ENCODE peak calls at places on chromosome 15, in nine cellular contexts. One of them, this sample, is unnamed. For H3K4me1, the result is how much of the 10 kb centered on the place peaks cover.

GRCh38 chr15:72199721-72200212 is 2.2 kb upstream of the GRAMD2A start:
- DNase-seq in cardiac muscle cell: peak
- DNase-seq in transverse colon: peak
- DNase-seq in CD8-positive, alpha-beta T cell: peak
- DNase-seq in astrocyte: peak
- DNase-seq in GM23338: peak
- DNase-seq in fibroblast of lung: peak
- DNase-seq in hepatocyte: peak
- DNase-seq in left lung: no peak
- DNase-seq in this sample: peak

GRCh38 chr15:45589296-45589695 is 2.1 kb downstream of the BLOC1S6 start:
- DNase-seq in cardiac muscle cell: no peak
- DNase-seq in transverse colon: no peak
- DNase-seq in CD8-positive, alpha-beta T cell: no peak
- DNase-seq in astrocyte: no peak
- DNase-seq in GM23338: no peak
- DNase-seq in fibroblast of lung: no peak
- DNase-seq in hepatocyte: no peak
- DNase-seq in left lung: no peak
- DNase-seq in this sample: no peak

GRCh38 chr15:82951472-82952155 is 906 bp downstream of the HOMER2 start:
- DNase-seq in cardiac muscle cell: no peak
- DNase-seq in transverse colon: no peak
- DNase-seq in CD8-positive, alpha-beta T cell: no peak
- DNase-seq in astrocyte: peak
- DNase-seq in GM23338: peak
- DNase-seq in fibroblast of lung: no peak
- DNase-seq in hepatocyte: no peak
- DNase-seq in left lung: no peak
- DNase-seq in this sample: no peak

GRCh38 chr15:80636675-80637074 is 58.4 kb upstream of the ABHD17C start:
- DNase-seq in cardiac muscle cell: no peak
- DNase-seq in transverse colon: peak
- DNase-seq in CD8-positive, alpha-beta T cell: no peak
- DNase-seq in astrocyte: no peak
- DNase-seq in GM23338: peak
- DNase-seq in fibroblast of lung: no peak
- DNase-seq in hepatocyte: no peak
- DNase-seq in left lung: no peak
- DNase-seq in this sample: no peak

GRCh38 chr15:44011238-44011873 is 183.7 kb downstream of the FRMD5 start:
- DNase-seq in cardiac muscle cell: no peak
- DNase-seq in transverse colon: no peak
- DNase-seq in CD8-positive, alpha-beta T cell: no peak
- DNase-seq in astrocyte: no peak
- DNase-seq in GM23338: no peak
- DNase-seq in fibroblast of lung: no peak
- DNase-seq in hepatocyte: no peak
- DNase-seq in left lung: no peak
- DNase-seq in this sample: no peak

GRCh38 chr15:98955331-98955730 is 52.3 kb downstream of the PGPEP1L start:
- DNase-seq in cardiac muscle cell: no peak
- DNase-seq in transverse colon: no peak
- DNase-seq in CD8-positive, alpha-beta T cell: no peak
- DNase-seq in astrocyte: no peak
- DNase-seq in GM23338: no peak
- DNase-seq in fibroblast of lung: peak
- DNase-seq in hepatocyte: no peak
- DNase-seq in left lung: no peak
- DNase-seq in this sample: no peak

GRCh38 chr15:45921376-45921775 is 286.5 kb downstream of the SQOR start:
- DNase-seq in cardiac muscle cell: no peak
- DNase-seq in transverse colon: peak
- DNase-seq in CD8-positive, alpha-beta T cell: no peak
- DNase-seq in astrocyte: no peak
- DNase-seq in GM23338: peak
- DNase-seq in fibroblast of lung: no peak
- DNase-seq in hepatocyte: peak
- DNase-seq in left lung: no peak
- DNase-seq in this sample: no peak

GRCh38 chr15:96064351-96064756 is 266.1 kb upstream of the NR2F2 start:
- DNase-seq in cardiac muscle cell: no peak
- DNase-seq in transverse colon: no peak
- DNase-seq in CD8-positive, alpha-beta T cell: no peak
- DNase-seq in astrocyte: no peak
- DNase-seq in GM23338: peak
- DNase-seq in fibroblast of lung: peak
- DNase-seq in hepatocyte: peak
- DNase-seq in left lung: no peak
- DNase-seq in this sample: no peak

GRCh38 chr15:73650387-73651126 is 17.4 kb upstream of the NPTN start:
- DNase-seq in cardiac muscle cell: no peak
- DNase-seq in transverse colon: no peak
- DNase-seq in CD8-positive, alpha-beta T cell: no peak
- DNase-seq in astrocyte: no peak
- DNase-seq in GM23338: no peak
- DNase-seq in fibroblast of lung: peak
- DNase-seq in hepatocyte: peak
- DNase-seq in left lung: no peak
- DNase-seq in this sample: no peak

GRCh38 chr15:33612721-33613304 is 302.0 kb downstream of the RYR3 start:
- DNase-seq in cardiac muscle cell: no peak
- DNase-seq in transverse colon: no peak
- DNase-seq in CD8-positive, alpha-beta T cell: no peak
- DNase-seq in astrocyte: peak
- DNase-seq in GM23338: peak
- DNase-seq in fibroblast of lung: no peak
- DNase-seq in hepatocyte: no peak
- DNase-seq in left lung: no peak
- DNase-seq in this sample: no peak

GRCh38 chr15:61393949-61394348 is 164.8 kb upstream of the RORA start:
- DNase-seq in cardiac muscle cell: no peak
- DNase-seq in transverse colon: no peak
- DNase-seq in CD8-positive, alpha-beta T cell: no peak
- DNase-seq in astrocyte: no peak
- DNase-seq in GM23338: no peak
- DNase-seq in fibroblast of lung: peak
- DNase-seq in hepatocyte: no peak
- DNase-seq in left lung: no peak
- DNase-seq in this sample: no peak

GRCh38 chr15:44775923-44776322 is 39.6 kb downstream of the TRIM69 start:
- DNase-seq in cardiac muscle cell: no peak
- DNase-seq in transverse colon: peak
- DNase-seq in CD8-positive, alpha-beta T cell: no peak
- DNase-seq in astrocyte: no peak
- DNase-seq in GM23338: no peak
- DNase-seq in fibroblast of lung: no peak
- DNase-seq in hepatocyte: peak
- DNase-seq in left lung: no peak
- DNase-seq in this sample: no peak

GRCh38 chr15:63896336-63897115 is 62.8 kb upstream of the HERC1 start:
- DNase-seq in cardiac muscle cell: peak
- DNase-seq in transverse colon: peak
- DNase-seq in CD8-positive, alpha-beta T cell: no peak
- DNase-seq in astrocyte: peak
- DNase-seq in GM23338: no peak
- DNase-seq in fibroblast of lung: peak
- DNase-seq in hepatocyte: no peak
- DNase-seq in left lung: no peak
- DNase-seq in this sample: no peak

DNA sequence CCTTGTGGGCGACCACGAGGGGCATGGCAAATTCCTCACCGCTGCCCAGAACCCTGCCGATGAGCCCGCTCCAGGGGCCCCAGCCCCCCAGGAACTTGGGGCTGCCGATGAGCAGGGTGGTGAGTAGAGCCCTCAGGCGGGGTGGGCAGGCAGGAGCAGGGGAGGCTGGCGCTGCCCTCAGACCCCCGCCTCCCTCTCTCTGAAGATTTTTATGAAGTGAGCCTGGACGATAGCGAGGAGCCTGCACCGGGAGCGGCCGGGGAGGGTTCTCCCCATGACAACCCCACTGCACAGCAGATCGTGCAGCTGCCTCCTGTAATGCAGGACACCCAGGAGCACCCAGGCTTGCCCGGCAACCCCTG is 56.7 kb upstream of the UBE2Q2 start:
- DNase-seq in cardiac muscle cell: no peak
- DNase-seq in transverse colon: no peak
- DNase-seq in CD8-positive, alpha-beta T cell: no peak
- DNase-seq in astrocyte: no peak
- DNase-seq in GM23338: no peak
- DNase-seq in fibroblast of lung: no peak
- DNase-seq in hepatocyte: no peak
- DNase-seq in left lung: no peak
- DNase-seq in this sample: no peak
- H3K4me3 ChIP-seq in cardiac muscle cell: peak
- H3K4me3 ChIP-seq in transverse colon: no peak
- H3K4me3 ChIP-seq in CD8-positive, alpha-beta T cell: no peak
- H3K4me3 ChIP-seq in astrocyte: no peak
- H3K4me3 ChIP-seq in GM23338: peak
- H3K4me3 ChIP-seq in fibroblast of lung: no peak
- H3K4me3 ChIP-seq in hepatocyte: no peak
- H3K4me3 ChIP-seq in left lung: no peak
- H3K4me3 ChIP-seq in this sample: no peak

DNA sequence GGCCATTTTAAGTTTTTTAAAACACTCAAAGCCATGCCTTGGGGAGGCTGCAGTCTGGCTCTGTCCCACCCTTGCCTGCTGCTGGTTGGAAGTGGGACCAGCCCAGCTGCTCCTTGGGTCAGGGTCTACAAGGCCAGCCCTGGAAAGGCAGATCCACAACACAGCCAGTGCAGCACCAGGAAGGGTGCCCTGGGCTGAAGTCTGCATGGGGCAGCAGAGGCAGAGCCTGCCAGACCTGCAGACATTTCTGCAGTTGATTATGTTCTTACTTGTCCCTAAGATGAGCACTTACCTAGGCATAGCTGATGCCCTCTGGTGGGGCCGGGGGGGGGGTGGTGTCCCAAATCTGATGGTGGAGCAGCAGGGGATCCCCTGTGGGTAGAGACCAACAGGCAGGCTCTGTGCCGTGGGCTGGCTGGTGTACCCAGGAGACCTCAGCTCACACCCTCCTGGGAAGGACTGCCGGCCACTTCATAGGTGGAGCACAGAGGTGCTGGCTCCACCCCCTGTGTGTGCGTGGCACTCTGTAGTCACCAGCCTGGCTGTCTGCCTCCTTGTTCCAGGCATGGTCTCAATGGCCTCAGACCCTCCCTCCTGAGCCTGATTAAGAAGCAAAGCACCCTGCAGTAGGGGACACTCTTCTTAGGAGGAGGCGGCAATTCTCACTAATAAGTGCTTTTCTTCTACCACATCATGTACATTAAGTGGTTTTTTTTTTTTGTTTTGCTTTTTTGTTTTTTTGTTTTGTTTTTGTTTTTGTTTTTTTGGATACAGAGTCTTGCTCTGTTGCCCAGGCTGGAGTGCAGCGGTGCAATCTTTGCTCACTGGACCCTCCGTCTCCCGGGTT is 97.4 kb upstream of the KLF13 start:
- DNase-seq in cardiac muscle cell: peak
- DNase-seq in transverse colon: peak
- DNase-seq in CD8-positive, alpha-beta T cell: no peak
- DNase-seq in astrocyte: no peak
- DNase-seq in GM23338: peak
- DNase-seq in fibroblast of lung: no peak
- DNase-seq in hepatocyte: peak
- DNase-seq in left lung: peak
- DNase-seq in this sample: no peak
- TF ChIP-seq CTCF in cardiac muscle cell: no peak
- TF ChIP-seq CTCF in transverse colon: no peak
- TF ChIP-seq CTCF in CD8-positive, alpha-beta T cell: no peak
- TF ChIP-seq CTCF in astrocyte: no peak
- TF ChIP-seq CTCF in GM23338: no peak
- TF ChIP-seq CTCF in fibroblast of lung: no peak
- TF ChIP-seq CTCF in hepatocyte: no peak
- TF ChIP-seq CTCF in left lung: no peak
- TF ChIP-seq CTCF in this sample: no peak

GRCh38 chr15:70253461-70254156 is 155.9 kb upstream of the TLE3 start:
- DNase-seq in cardiac muscle cell: no peak
- DNase-seq in transverse colon: no peak
- DNase-seq in CD8-positive, alpha-beta T cell: no peak
- DNase-seq in astrocyte: no peak
- DNase-seq in GM23338: no peak
- DNase-seq in fibroblast of lung: no peak
- DNase-seq in hepatocyte: no peak
- DNase-seq in left lung: no peak
- DNase-seq in this sample: no peak

GRCh38 chr15:70251246-70251990 is 153.7 kb upstream of the TLE3 start:
- DNase-seq in cardiac muscle cell: no peak
- DNase-seq in transverse colon: no peak
- DNase-seq in CD8-positive, alpha-beta T cell: no peak
- DNase-seq in astrocyte: no peak
- DNase-seq in GM23338: no peak
- DNase-seq in fibroblast of lung: no peak
- DNase-seq in hepatocyte: peak
- DNase-seq in left lung: no peak
- DNase-seq in this sample: peak

GRCh38 chr15:70254186-70254974 is 156.7 kb upstream of the TLE3 start:
- DNase-seq in cardiac muscle cell: no peak
- DNase-seq in transverse colon: no peak
- DNase-seq in CD8-positive, alpha-beta T cell: no peak
- DNase-seq in astrocyte: no peak
- DNase-seq in GM23338: no peak
- DNase-seq in fibroblast of lung: no peak
- DNase-seq in hepatocyte: no peak
- DNase-seq in left lung: no peak
- DNase-seq in this sample: no peak

GRCh38 chr15:70252056-70252935 is 154.6 kb upstream of the TLE3 start:
- DNase-seq in cardiac muscle cell: no peak
- DNase-seq in transverse colon: no peak
- DNase-seq in CD8-positive, alpha-beta T cell: no peak
- DNase-seq in astrocyte: no peak
- DNase-seq in GM23338: no peak
- DNase-seq in fibroblast of lung: no peak
- DNase-seq in hepatocyte: no peak
- DNase-seq in left lung: no peak
- DNase-seq in this sample: peak

DNA sequence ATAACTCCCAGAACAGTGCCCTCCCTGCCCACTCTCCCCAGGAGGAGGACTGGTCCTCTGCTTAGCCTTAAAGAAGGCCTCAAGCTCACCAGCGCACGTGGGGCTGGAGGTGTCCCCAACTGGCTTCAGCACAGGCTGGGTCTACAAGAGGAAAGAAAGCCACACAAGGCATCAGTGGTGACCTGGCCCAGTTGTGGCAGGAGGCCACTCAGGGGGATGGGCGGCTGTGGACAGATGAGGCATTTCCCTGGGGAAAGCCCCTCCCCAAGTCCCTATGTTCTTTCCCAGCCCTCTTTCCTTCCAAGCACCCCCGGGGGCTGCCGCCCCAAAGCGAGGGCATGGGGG is 155.2 kb upstream of the TLE3 start:
- DNase-seq in cardiac muscle cell: no peak
- DNase-seq in transverse colon: no peak
- DNase-seq in CD8-positive, alpha-beta T cell: no peak
- DNase-seq in astrocyte: no peak
- DNase-seq in GM23338: no peak
- DNase-seq in fibroblast of lung: no peak
- DNase-seq in hepatocyte: no peak
- DNase-seq in left lung: no peak
- DNase-seq in this sample: no peak
- H3K4me1 ChIP-seq in cardiac muscle cell: under half
- H3K4me1 ChIP-seq in transverse colon: under half
- H3K4me1 ChIP-seq in CD8-positive, alpha-beta T cell: under half
- H3K4me1 ChIP-seq in astrocyte: under half
- H3K4me1 ChIP-seq in GM23338: under half
- H3K4me1 ChIP-seq in fibroblast of lung: under half
- H3K4me1 ChIP-seq in hepatocyte: under half
- H3K4me1 ChIP-seq in left lung: under half
- H3K4me1 ChIP-seq in this sample: under half

GRCh38 chr15:42118650-42119531 is 24.5 kb upstream of the PLA2G4D start:
- DNase-seq in cardiac muscle cell: peak
- DNase-seq in transverse colon: peak
- DNase-seq in CD8-positive, alpha-beta T cell: no peak
- DNase-seq in astrocyte: no peak
- DNase-seq in GM23338: peak
- DNase-seq in fibroblast of lung: peak
- DNase-seq in hepatocyte: peak
- DNase-seq in left lung: no peak
- DNase-seq in this sample: no peak
- H3K4me3 ChIP-seq in cardiac muscle cell: no peak
- H3K4me3 ChIP-seq in transverse colon: no peak
- H3K4me3 ChIP-seq in CD8-positive, alpha-beta T cell: no peak
- H3K4me3 ChIP-seq in astrocyte: no peak
- H3K4me3 ChIP-seq in GM23338: no peak
- H3K4me3 ChIP-seq in fibroblast of lung: no peak
- H3K4me3 ChIP-seq in hepatocyte: no peak
- H3K4me3 ChIP-seq in left lung: no peak
- H3K4me3 ChIP-seq in this sample: no peak

This sample was measured in uterus.